ENCODE peak calls at places on chromosomes 1 and 21, in nine cellular contexts. G is CD8-positive, alpha-beta memory T cell; Q is uterus; S is neural progenitor cell; K is mammary epithelial cell; W is GM23248; L is kidney; D is effector memory CD4-positive, alpha-beta T cell; C is Panc1. U is an unnamed sample.

GRCh38 chr1:209768354-209768774 is 12.5 kb downstream of the TRAF3IP3 start:
- DNase-seq in W (no peak), L (peak; percentile 72), Q (no peak), G (peak; percentile 70), K (peak; percentile 32), C (no peak), D (peak; percentile 71), S (no peak), U (no peak)

GRCh38 chr21:41943468-41944250 is 10.2 kb downstream of the C2CD2 start:
- DNase-seq in Q (no peak), D (no peak), W (no peak), C (no peak), K (no peak), S (no peak), G (no peak), L (no peak), U (no peak)

GRCh38 chr1:116067564-116067887 is 43.7 kb upstream of the MAB21L3 start:
- DNase-seq in W (peak; percentile 92), L (no peak), S (no peak), G (no peak), Q (no peak), D (no peak), K (peak; percentile 23), C (no peak), U (no peak)

GRCh38 chr21:37845535-37845934 is 70.7 kb downstream of the KCNJ6 start:
- DNase-seq in S (no peak), W (no peak), Q (no peak), L (no peak), C (no peak), D (no peak), K (no peak), G (no peak), U (no peak)

GRCh38 chr1:163730366-163730765 is 408.6 kb downstream of the NUF2 start:
- DNase-seq in Q (no peak), G (no peak), D (no peak), L (no peak), S (no peak), W (no peak), C (no peak), K (no peak), U (no peak)

GRCh38 chr1:7810395-7810794 is 26.3 kb downstream of the PER3 start:
- DNase-seq in W (peak; percentile 96), C (peak; percentile 24), Q (no peak), L (no peak), K (peak; percentile 90), D (no peak), G (no peak), S (no peak), U (no peak)

GRCh38 chr1:34166191-34167090 is 1.4 kb upstream of the CSMD2 start:
- DNase-seq in L (no peak), D (no peak), Q (no peak), C (no peak), S (peak; percentile 75), W (peak; percentile 48), G (no peak), K (no peak), U (no peak)

GRCh38 chr1:156481527-156481926 is 19.0 kb downstream of the MEF2D start:
- DNase-seq in L (no peak), W (no peak), G (no peak), Q (no peak), S (no peak), C (no peak), K (no peak), D (no peak), U (no peak)

GRCh38 chr1:180581635-180582039 is 22.9 kb downstream of the OVAAL start:
- DNase-seq in G (no peak), K (peak; percentile 20), W (peak; percentile 81), Q (no peak), S (no peak), C (no peak), D (no peak), L (no peak), U (no peak)

GRCh38 chr1:27314737-27315136 is 7.2 kb upstream of the TMEM222 start:
- DNase-seq in D (no peak), W (no peak), C (no peak), K (no peak), S (no peak), L (no peak), G (no peak), Q (no peak), U (no peak)

GRCh38 chr1:43541721-43542401 is 11.2 kb downstream of the PTPRF start:
- DNase-seq in G (no peak), S (no peak), D (no peak), K (peak; percentile 45), C (no peak), L (peak; percentile 84), Q (peak; percentile 81), W (peak; percentile 52), U (peak; percentile 33)

GRCh38 chr1:114320586-114320985 is 166.9 kb upstream of the SYT6 start:
- DNase-seq in Q (no peak), K (peak; percentile 76), D (no peak), G (no peak), L (no peak), C (no peak), S (no peak), W (peak; percentile 90), U (no peak)

GRCh38 chr1:33925586-33925985 is 61.7 kb downstream of the HMGB4 start:
- DNase-seq in S (no peak), D (no peak), K (no peak), L (no peak), Q (no peak), W (no peak), G (no peak), C (no peak), U (no peak)

GRCh38 chr1:221234821-221235220 is 355.6 kb downstream of the HLX start:
- DNase-seq in W (peak; percentile 16), K (peak; percentile 5), G (no peak), C (no peak), Q (no peak), D (no peak), S (no peak), L (no peak), U (no peak)

GRCh38 chr1:51489472-51489871 is 29.6 kb downstream of the EPS15 start:
- DNase-seq in C (no peak), L (no peak), Q (no peak), D (no peak), S (no peak), G (no peak), K (no peak), W (no peak), U (no peak)

GRCh38 chr1:60281360-60281932 is 207.9 kb upstream of the C1orf87 start:
- DNase-seq in D (no peak), L (peak; percentile 67), K (peak; percentile 55), Q (peak; percentile 16), S (peak; percentile 86), W (peak; percentile 82), G (no peak), C (peak; percentile 43), U (peak; percentile 36)

GRCh38 chr1:152515454-152515823 is 1.2 kb downstream of the CRCT1 start:
- DNase-seq in C (no peak), W (peak; percentile 85), L (no peak), S (no peak), K (peak; percentile 46), Q (no peak), D (no peak), G (no peak), U (no peak)

DNA sequence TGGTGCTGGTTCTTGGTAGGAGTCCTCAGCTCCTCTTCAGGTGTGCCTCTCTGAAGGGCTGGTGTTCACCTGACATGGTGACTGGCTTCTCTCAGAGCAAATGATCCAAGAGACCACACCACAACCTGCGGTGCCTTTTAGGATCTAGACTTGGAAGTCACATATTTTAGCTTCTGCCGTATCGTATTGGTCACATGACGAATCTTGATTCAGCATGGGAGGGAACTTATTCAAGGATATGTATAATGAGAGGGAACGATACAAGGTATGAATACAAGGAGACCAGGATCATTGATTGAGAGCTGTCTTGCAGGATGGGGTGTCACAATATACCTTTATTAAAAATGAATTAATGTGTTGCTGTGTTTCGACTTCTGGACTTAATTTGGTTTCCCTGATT is 58.0 kb downstream of the RAP1A start:
- DNase-seq in C (no peak), G (no peak), S (no peak), D (no peak), W (no peak), L (no peak), Q (no peak), K (no peak), U (no peak)
- H3K9me3 ChIP-seq in C (no peaks in the 10 kb centered on the region), G (peaks cover 4% of the 10 kb centered on the region), S (peaks cover 2% of the 10 kb centered on the region), D (no peaks in the 10 kb centered on the region), W (no peaks in the 10 kb centered on the region), L (no peaks in the 10 kb centered on the region), Q (no peaks in the 10 kb centered on the region), K (peaks cover under 1% of the 10 kb centered on the region), U (no peaks in the 10 kb centered on the region)

GRCh38 chr1:17615157-17615556 is 75.7 kb downstream of the ARHGEF10L start:
- DNase-seq in Q (no peak), S (no peak), K (no peak), L (no peak), W (no peak), C (no peak), D (no peak), G (no peak), U (no peak)
- H3K4me3 ChIP-seq in Q (no peak overlapping the region), S (no peak overlapping the region), K (no peak overlapping the region), L (no peak overlapping the region), W (no peak overlapping the region), C (no peak overlapping the region), D (no peak overlapping the region), G (no peak overlapping the region), U (no peak overlapping the region)

DNA sequence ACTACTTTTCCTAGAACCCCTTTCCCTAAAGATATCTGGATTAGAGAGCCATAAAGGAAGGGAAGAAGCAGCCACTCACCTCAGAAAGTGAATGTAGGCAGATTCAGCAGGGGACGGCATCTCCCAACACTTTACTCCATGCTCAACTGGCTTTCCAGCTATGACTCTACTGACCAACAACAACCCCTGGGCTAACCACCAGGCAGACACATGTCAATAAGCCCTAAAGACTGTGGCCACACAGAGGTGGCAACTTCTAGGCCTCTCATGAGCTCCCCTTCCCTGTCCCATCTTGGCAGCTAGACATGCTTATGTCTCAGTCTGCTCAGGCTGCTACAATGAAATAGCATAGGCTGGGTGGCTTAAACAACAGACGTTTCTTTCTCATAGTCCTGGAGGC is 214.0 kb upstream of the ZP4 start:
- DNase-seq in K (no peak), G (no peak), W (no peak), D (no peak), S (no peak), C (no peak), Q (no peak), L (no peak), U (no peak)
- H3K9me3 ChIP-seq in K (no peaks in the 10 kb centered on the region), G (no peaks in the 10 kb centered on the region), W (no peaks in the 10 kb centered on the region), D (no peaks in the 10 kb centered on the region), S (no peaks in the 10 kb centered on the region), C (no peaks in the 10 kb centered on the region), Q (no peaks in the 10 kb centered on the region), L (no peaks in the 10 kb centered on the region), U (no peaks in the 10 kb centered on the region)

DNA sequence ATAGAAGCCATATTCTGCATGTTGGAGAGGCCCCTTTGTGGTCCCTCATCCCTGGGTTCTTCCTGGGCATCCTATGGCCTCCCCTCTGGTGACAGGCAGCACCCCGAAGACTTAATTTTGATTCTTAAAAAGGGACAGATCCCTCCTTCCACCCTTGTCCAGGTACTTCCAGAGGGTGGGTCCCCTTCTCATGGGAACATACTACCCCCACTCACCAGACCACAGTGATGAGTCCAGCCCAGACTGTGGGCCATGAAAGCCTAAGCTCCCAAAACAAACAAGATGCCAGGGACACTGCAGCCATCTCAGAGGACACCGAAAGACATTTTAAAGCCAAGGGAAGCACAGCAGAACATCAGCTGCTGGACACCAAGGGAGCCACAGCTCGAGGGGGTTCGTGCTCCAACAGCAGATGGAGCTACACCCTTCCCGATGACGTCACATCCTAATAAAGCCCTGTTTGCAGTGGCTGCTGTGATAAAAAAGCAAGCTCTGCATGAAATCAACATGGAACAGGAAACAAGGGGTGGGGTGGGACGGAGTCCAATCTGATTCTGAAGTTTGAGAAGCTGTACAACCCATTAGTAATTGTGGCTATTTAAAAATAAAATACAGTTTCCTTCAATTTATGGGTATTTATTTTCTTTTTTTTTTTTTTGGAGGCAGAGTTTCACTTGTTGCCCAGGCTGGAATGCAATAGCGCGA is 32.4 kb downstream of the GNB1 start:
- DNase-seq in S (peak; percentile 56), K (peak; percentile 39), D (peak; percentile 41), L (peak; percentile 83), W (peak; percentile 97), Q (peak; percentile 84), C (no peak), G (peak; percentile 16), U (peak; percentile 48)
- H3K4me3 ChIP-seq in S (no peak overlapping the region), K (no peak overlapping the region), D (peak overlapping the region; percentile 30), L (peak overlapping the region; percentile 25), W (peak overlapping the region; percentile 55), Q (no peak overlapping the region), C (no peak overlapping the region), G (no peak overlapping the region), U (peak overlapping the region; percentile 57)

U was measured in thoracic aorta.